ENCODE peak calls at places on chromosomes 7 and 10, in ten cellular contexts. G is activated gamma-delta T cell treated with anti-CD3 and anti-CD28 coated beads, Interleukin-2, amount 50 U/mL, for 16 hours; L is nucleus accumbens; S is body of pancreas; W is SHP77 treated with DMSO at 0.1 percent for 48 hours; K is activated CD8-positive, alpha-beta memory T cell treated with anti-CD3 and anti-CD28 coated beads for 4 hours; R is LoVo; E is H4; T is T-cell; H is brain microvascular endothelial cell. Y is an unnamed sample.

GRCh38 chr10:122342293-122343134 is 32.0 kb upstream of the PLEKHA1 start:
- DNase-seq in H (peak; percentile 46), T (peak; percentile 60), S (peak; percentile 48), L (no peak), K (peak; percentile 37), R (peak; percentile 28), G (peak; percentile 39), E (peak; percentile 41), W (no peak), Y (no peak)

GRCh38 chr7:94297397-94297838 is 97.3 kb upstream of the COL1A2 start:
- DNase-seq in T (no peak), G (no peak), W (no peak), R (peak; percentile 20), H (peak; percentile 94), S (no peak), K (no peak), E (peak; percentile 89), L (no peak), Y (no peak)

GRCh38 chr7:49112222-49112621 is 187.9 kb downstream of the CDC14C start:
- DNase-seq in R (no peak), K (no peak), H (no peak), G (no peak), L (no peak), E (no peak), S (no peak), W (no peak), T (no peak), Y (no peak)

GRCh38 chr7:4797858-4798705 is 22.7 kb downstream of the AP5Z1 start:
- DNase-seq in G (peak; percentile 29), S (peak; percentile 59), T (peak; percentile 57), W (no peak), L (peak; percentile 26), R (peak; percentile 70), E (no peak), H (no peak), K (no peak), Y (no peak)

GRCh38 chr10:85548038-85548437 is 818.6 kb downstream of the GRID1 start:
- DNase-seq in K (no peak), G (peak; percentile 1), W (no peak), E (peak; percentile 79), H (peak; percentile 41), S (peak; percentile 17), T (peak; percentile 32), L (peak; percentile 12), R (peak; percentile 59), Y (peak; percentile 75)

GRCh38 chr7:100865372-100865911 is 1.7 kb upstream of the TRIP6 start:
- DNase-seq in W (no peak), L (no peak), T (no peak), E (peak; percentile 92), S (no peak), R (peak; percentile 49), H (no peak), G (no peak), K (no peak), Y (peak; percentile 84)

GRCh38 chr10:44955408-44956070 is 4.1 kb upstream of the RASSF4 start:
- DNase-seq in S (peak; percentile 10), W (no peak), H (no peak), G (no peak), T (no peak), E (no peak), L (no peak), K (no peak), R (no peak), Y (peak; percentile 22)

GRCh38 chr7:151757274-151757673 is 119.6 kb downstream of the PRKAG2 start:
- DNase-seq in E (no peak), T (no peak), G (no peak), K (no peak), L (no peak), H (peak; percentile 42), S (no peak), R (no peak), W (no peak), Y (no peak)

GRCh38 chr10:133278577-133279265 is 2.1 kb upstream of the ADAM8 start:
- DNase-seq in K (no peak), G (no peak), W (no peak), H (peak; percentile 42), E (peak; percentile 83), R (no peak), S (peak; percentile 74), L (no peak), T (peak; percentile 61), Y (no peak)

GRCh38 chr7:48424731-48425130 is 253.5 kb downstream of the ABCA13 start:
- DNase-seq in R (peak; percentile 15), E (peak; percentile 74), S (no peak), W (peak; percentile 75), L (no peak), G (no peak), H (peak; percentile 13), K (no peak), T (no peak), Y (no peak)

GRCh38 chr7:51315393-51316261 is 982 bp downstream of the COBL start:
- DNase-seq in H (no peak), K (no peak), L (no peak), T (no peak), S (peak; percentile 66), G (no peak), W (no peak), E (no peak), R (peak; percentile 91), Y (peak; percentile 41)

GRCh38 chr7:154765118-154765517 is 237.8 kb downstream of the PAXIP1 start:
- DNase-seq in R (no peak), E (no peak), S (no peak), G (no peak), T (no peak), H (no peak), W (no peak), L (no peak), K (no peak), Y (no peak)

GRCh38 chr10:52004342-52004949 is 305.1 kb upstream of the CSTF2T start:
- DNase-seq in K (no peak), W (peak; percentile 7), H (peak; percentile 27), T (no peak), G (no peak), R (peak; percentile 20), E (peak; percentile 32), L (no peak), S (no peak), Y (peak; percentile 13)

GRCh38 chr7:32658034-32658944 is 163.0 kb downstream of the AVL9 start:
- DNase-seq in L (no peak), S (no peak), K (no peak), R (peak; percentile 70), W (no peak), G (no peak), T (no peak), E (peak; percentile 91), H (peak; percentile 86), Y (no peak)

GRCh38 chr10:72764151-72764550 is 72.2 kb downstream of the MCU start:
- DNase-seq in H (peak; percentile 59), T (no peak), E (peak; percentile 50), K (no peak), S (no peak), R (peak; percentile 27), G (no peak), W (no peak), L (no peak), Y (no peak)

GRCh38 chr10:70162892-70163201 is 7.5 kb downstream of the SAR1A start:
- DNase-seq in S (no peak), H (no peak), G (peak; percentile 37), K (peak; percentile 20), W (no peak), R (no peak), T (peak; percentile 33), E (no peak), L (no peak), Y (no peak)

GRCh38 chr10:72509951-72510350 is 115.9 kb downstream of the MICU1 start:
- DNase-seq in G (no peak), S (no peak), E (no peak), L (no peak), H (no peak), R (no peak), T (no peak), W (no peak), K (no peak), Y (no peak)

GRCh38 chr7:96319444-96319843 is 2.5 kb downstream of the SLC25A13 start:
- DNase-seq in H (no peak), K (no peak), G (no peak), E (no peak), S (no peak), L (no peak), W (no peak), T (no peak), R (no peak), Y (no peak)

GRCh38 chr10:121303273-121303890 is 294.9 kb downstream of the FGFR2 start:
- DNase-seq in K (no peak), S (no peak), H (no peak), L (no peak), E (no peak), G (no peak), T (no peak), W (no peak), R (no peak), Y (no peak)

GRCh38 chr10:108904163-108904878 is 1019.0 kb downstream of the XPNPEP1 start:
- DNase-seq in H (no peak), W (no peak), R (no peak), T (no peak), E (no peak), G (no peak), L (no peak), K (no peak), S (no peak), Y (no peak)

GRCh38 chr10:132135398-132135872 is 51.3 kb upstream of the DPYSL4 start:
- DNase-seq in K (no peak), E (no peak), R (no peak), L (no peak), H (no peak), S (no peak), G (no peak), W (no peak), T (no peak), Y (no peak)

GRCh38 chr7:86923530-86923929 is 135.9 kb downstream of the ELAPOR2 start:
- DNase-seq in H (no peak), R (no peak), T (no peak), L (no peak), K (no peak), E (no peak), W (no peak), G (no peak), S (no peak), Y (no peak)

GRCh38 chr7:106345421-106346166 is 60.8 kb upstream of the NAMPT start:
- DNase-seq in E (peak; percentile 51), G (peak; percentile 24), H (no peak), T (no peak), R (peak; percentile 15), S (no peak), W (no peak), L (no peak), K (peak; percentile 50), Y (no peak)

GRCh38 chr7:129438281-129438838 is 4.1 kb downstream of the STRIP2 start:
- DNase-seq in T (no peak), S (no peak), W (no peak), K (no peak), G (no peak), R (no peak), L (no peak), E (no peak), H (no peak), Y (no peak)

GRCh38 chr7:155797262-155798250 is 14.7 kb downstream of the SHH start:
- DNase-seq in H (no peak), G (no peak), W (no peak), L (no peak), R (no peak), T (no peak), E (no peak), K (no peak), S (no peak), Y (no peak)

GRCh38 chr10:4426866-4427265 is 399.1 kb upstream of the AKR1E2 start:
- DNase-seq in G (no peak), W (no peak), T (no peak), R (no peak), S (no peak), H (no peak), K (no peak), E (no peak), L (no peak), Y (no peak)

GRCh38 chr7:80841566-80842478 is 77.0 kb downstream of the SEMA3C start:
- DNase-seq in H (no peak), E (no peak), G (no peak), L (no peak), T (no peak), S (no peak), K (no peak), R (no peak), W (no peak), Y (no peak)

GRCh38 chr10:77355844-77356243 is 281.8 kb downstream of the KCNMA1 start:
- DNase-seq in E (peak; percentile 62), R (no peak), K (no peak), G (no peak), T (no peak), H (peak; percentile 80), S (no peak), W (no peak), L (no peak), Y (no peak)

Y was measured in NCI-H2171 treated with DMSO at 0.1 percent for 48 hours.